ENCODE peak calls at places on chromosomes 6 and 20, in six cellular contexts. One of them, this sample, is unnamed.

GRCh38 chr6:141682391-141682790 is 450.3 kb upstream of the GJE1 start:
- DNase-seq in mesendoderm: peak
- DNase-seq in left ventricle myocardium inferior: no peak
- DNase-seq in SK-MEL-5: no peak
- DNase-seq in activated gamma-delta T cell treated with Interleukin-2 at 50 U/mL for 16 hours: no peak
- DNase-seq in progenitor cell of endocrine pancreas: no peak
- DNase-seq in this sample: no peak

GRCh38 chr20:59403261-59403961 is 103.0 kb downstream of the EDN3 start:
- DNase-seq in progenitor cell of endocrine pancreas: peak
- DNase-seq in SK-MEL-5: peak
- DNase-seq in activated gamma-delta T cell treated with Interleukin-2 at 50 U/mL for 16 hours: peak
- DNase-seq in mesendoderm: peak
- DNase-seq in left ventricle myocardium inferior: peak
- DNase-seq in this sample: peak

GRCh38 chr6:83429857-83430605 is 820 bp downstream of the ME1 start:
- DNase-seq in mesendoderm: peak
- DNase-seq in progenitor cell of endocrine pancreas: no peak
- DNase-seq in SK-MEL-5: peak
- DNase-seq in left ventricle myocardium inferior: no peak
- DNase-seq in activated gamma-delta T cell treated with Interleukin-2 at 50 U/mL for 16 hours: no peak
- DNase-seq in this sample: no peak

GRCh38 chr6:51533962-51534361 is 553.5 kb downstream of the PKHD1 start:
- DNase-seq in left ventricle myocardium inferior: no peak
- DNase-seq in SK-MEL-5: no peak
- DNase-seq in progenitor cell of endocrine pancreas: no peak
- DNase-seq in activated gamma-delta T cell treated with Interleukin-2 at 50 U/mL for 16 hours: no peak
- DNase-seq in mesendoderm: no peak
- DNase-seq in this sample: no peak

GRCh38 chr20:60138263-60139127 is 180.3 kb downstream of the CDH26 start:
- DNase-seq in progenitor cell of endocrine pancreas: no peak
- DNase-seq in SK-MEL-5: peak
- DNase-seq in mesendoderm: no peak
- DNase-seq in left ventricle myocardium inferior: peak
- DNase-seq in activated gamma-delta T cell treated with Interleukin-2 at 50 U/mL for 16 hours: peak
- DNase-seq in this sample: peak

GRCh38 chr6:51118754-51119153 is 300.1 kb downstream of the TFAP2B start:
- DNase-seq in mesendoderm: no peak
- DNase-seq in activated gamma-delta T cell treated with Interleukin-2 at 50 U/mL for 16 hours: no peak
- DNase-seq in SK-MEL-5: no peak
- DNase-seq in left ventricle myocardium inferior: no peak
- DNase-seq in progenitor cell of endocrine pancreas: no peak
- DNase-seq in this sample: no peak

GRCh38 chr20:2984956-2985661 is 58.3 kb upstream of the GNRH2 start:
- DNase-seq in activated gamma-delta T cell treated with Interleukin-2 at 50 U/mL for 16 hours: no peak
- DNase-seq in left ventricle myocardium inferior: no peak
- DNase-seq in mesendoderm: no peak
- DNase-seq in SK-MEL-5: no peak
- DNase-seq in progenitor cell of endocrine pancreas: no peak
- DNase-seq in this sample: no peak

GRCh38 chr6:157269261-157269794 is 54.0 kb downstream of the TMEM242 start:
- DNase-seq in SK-MEL-5: no peak
- DNase-seq in mesendoderm: no peak
- DNase-seq in left ventricle myocardium inferior: peak
- DNase-seq in activated gamma-delta T cell treated with Interleukin-2 at 50 U/mL for 16 hours: no peak
- DNase-seq in progenitor cell of endocrine pancreas: no peak
- DNase-seq in this sample: peak

GRCh38 chr6:18265099-18265372 is 706 bp upstream of the DEK start:
- DNase-seq in SK-MEL-5: no peak
- DNase-seq in left ventricle myocardium inferior: no peak
- DNase-seq in mesendoderm: no peak
- DNase-seq in progenitor cell of endocrine pancreas: no peak
- DNase-seq in activated gamma-delta T cell treated with Interleukin-2 at 50 U/mL for 16 hours: no peak
- DNase-seq in this sample: no peak

GRCh38 chr6:34243131-34243771 is 5.6 kb downstream of the SMIM29 start:
- DNase-seq in left ventricle myocardium inferior: no peak
- DNase-seq in activated gamma-delta T cell treated with Interleukin-2 at 50 U/mL for 16 hours: no peak
- DNase-seq in SK-MEL-5: no peak
- DNase-seq in mesendoderm: no peak
- DNase-seq in progenitor cell of endocrine pancreas: no peak
- DNase-seq in this sample: no peak

GRCh38 chr6:125853740-125854139 is 63.0 kb downstream of the NCOA7 start:
- DNase-seq in SK-MEL-5: no peak
- DNase-seq in mesendoderm: peak
- DNase-seq in left ventricle myocardium inferior: no peak
- DNase-seq in progenitor cell of endocrine pancreas: no peak
- DNase-seq in activated gamma-delta T cell treated with Interleukin-2 at 50 U/mL for 16 hours: no peak
- DNase-seq in this sample: no peak

GRCh38 chr20:53681352-53682212 is 87.9 kb upstream of the ZNF217 start:
- DNase-seq in SK-MEL-5: no peak
- DNase-seq in mesendoderm: no peak
- DNase-seq in progenitor cell of endocrine pancreas: no peak
- DNase-seq in left ventricle myocardium inferior: no peak
- DNase-seq in activated gamma-delta T cell treated with Interleukin-2 at 50 U/mL for 16 hours: no peak
- DNase-seq in this sample: no peak

GRCh38 chr6:24872769-24873168 is 63.0 kb downstream of the RIPOR2 start:
- DNase-seq in left ventricle myocardium inferior: no peak
- DNase-seq in mesendoderm: no peak
- DNase-seq in activated gamma-delta T cell treated with Interleukin-2 at 50 U/mL for 16 hours: no peak
- DNase-seq in progenitor cell of endocrine pancreas: no peak
- DNase-seq in SK-MEL-5: no peak
- DNase-seq in this sample: no peak

GRCh38 chr6:85643530-85644373 is 1.1 kb upstream of the SYNCRIP start:
- DNase-seq in mesendoderm: peak
- DNase-seq in activated gamma-delta T cell treated with Interleukin-2 at 50 U/mL for 16 hours: peak
- DNase-seq in SK-MEL-5: peak
- DNase-seq in left ventricle myocardium inferior: peak
- DNase-seq in progenitor cell of endocrine pancreas: peak
- DNase-seq in this sample: peak

GRCh38 chr20:49288250-49288751 is 10.4 kb upstream of the ZNFX1 start:
- DNase-seq in progenitor cell of endocrine pancreas: no peak
- DNase-seq in SK-MEL-5: no peak
- DNase-seq in left ventricle myocardium inferior: no peak
- DNase-seq in activated gamma-delta T cell treated with Interleukin-2 at 50 U/mL for 16 hours: no peak
- DNase-seq in mesendoderm: peak
- DNase-seq in this sample: no peak

GRCh38 chr6:582370-582769 is 74.5 kb downstream of the HUS1B start:
- DNase-seq in progenitor cell of endocrine pancreas: peak
- DNase-seq in SK-MEL-5: no peak
- DNase-seq in mesendoderm: peak
- DNase-seq in left ventricle myocardium inferior: no peak
- DNase-seq in activated gamma-delta T cell treated with Interleukin-2 at 50 U/mL for 16 hours: no peak
- DNase-seq in this sample: no peak

GRCh38 chr6:111591901-111592461 is 13.7 kb downstream of the TRAF3IP2 start:
- DNase-seq in mesendoderm: no peak
- DNase-seq in activated gamma-delta T cell treated with Interleukin-2 at 50 U/mL for 16 hours: no peak
- DNase-seq in left ventricle myocardium inferior: no peak
- DNase-seq in progenitor cell of endocrine pancreas: no peak
- DNase-seq in SK-MEL-5: no peak
- DNase-seq in this sample: no peak

GRCh38 chr6:72554761-72555221 is 67.1 kb upstream of the KCNQ5 start:
- DNase-seq in mesendoderm: no peak
- DNase-seq in activated gamma-delta T cell treated with Interleukin-2 at 50 U/mL for 16 hours: no peak
- DNase-seq in left ventricle myocardium inferior: no peak
- DNase-seq in SK-MEL-5: no peak
- DNase-seq in progenitor cell of endocrine pancreas: no peak
- DNase-seq in this sample: no peak

GRCh38 chr20:58852559-58853271 is at the start of gene GNAS:
- DNase-seq in progenitor cell of endocrine pancreas: peak
- DNase-seq in activated gamma-delta T cell treated with Interleukin-2 at 50 U/mL for 16 hours: no peak
- DNase-seq in mesendoderm: peak
- DNase-seq in left ventricle myocardium inferior: peak
- DNase-seq in SK-MEL-5: peak
- DNase-seq in this sample: peak

GRCh38 chr20:49046087-49046900 is at the start of gene CSE1L:
- DNase-seq in activated gamma-delta T cell treated with Interleukin-2 at 50 U/mL for 16 hours: peak
- DNase-seq in SK-MEL-5: peak
- DNase-seq in left ventricle myocardium inferior: peak
- DNase-seq in progenitor cell of endocrine pancreas: peak
- DNase-seq in mesendoderm: peak
- DNase-seq in this sample: peak

GRCh38 chr6:16725145-16725864 is 36.0 kb downstream of the ATXN1 start:
- DNase-seq in mesendoderm: no peak
- DNase-seq in activated gamma-delta T cell treated with Interleukin-2 at 50 U/mL for 16 hours: no peak
- DNase-seq in left ventricle myocardium inferior: no peak
- DNase-seq in SK-MEL-5: peak
- DNase-seq in progenitor cell of endocrine pancreas: no peak
- DNase-seq in this sample: no peak

GRCh38 chr6:2502096-2502997 is 248.4 kb downstream of the MYLK4 start:
- DNase-seq in progenitor cell of endocrine pancreas: no peak
- DNase-seq in mesendoderm: peak
- DNase-seq in activated gamma-delta T cell treated with Interleukin-2 at 50 U/mL for 16 hours: no peak
- DNase-seq in left ventricle myocardium inferior: no peak
- DNase-seq in SK-MEL-5: no peak
- DNase-seq in this sample: no peak

GRCh38 chr20:51500311-51500710 is 42.2 kb downstream of the NFATC2 start:
- DNase-seq in left ventricle myocardium inferior: no peak
- DNase-seq in SK-MEL-5: no peak
- DNase-seq in progenitor cell of endocrine pancreas: no peak
- DNase-seq in mesendoderm: no peak
- DNase-seq in activated gamma-delta T cell treated with Interleukin-2 at 50 U/mL for 16 hours: peak
- DNase-seq in this sample: no peak

This sample was measured in Peyer's patch.